ENCODE peak calls at places on chromosomes 13 and 19, in ten cellular contexts. One of them, this sample, is unnamed.

GRCh38 chr19:35207391-35207871 is 21.1 kb downstream of the FAM187B start:
- DNase-seq in hepatic stellate cell: no peak
- DNase-seq in smooth muscle cell of the brain vasculature: no peak
- DNase-seq in CD4-positive, alpha-beta T cell: peak; percentile 56
- DNase-seq in non-pigmented ciliary epithelial cell: no peak
- DNase-seq in AG09319: no peak
- DNase-seq in colonic mucosa: peak; percentile 4
- DNase-seq in nucleus accumbens: no peak
- DNase-seq in fibroblast of mammary gland: no peak
- DNase-seq in upper lobe of left lung: no peak
- DNase-seq in this sample: no peak

GRCh38 chr19:56840452-56841193 is at the start of the genes PEG3 and ZIM2:
- DNase-seq in hepatic stellate cell: no peak
- DNase-seq in smooth muscle cell of the brain vasculature: no peak
- DNase-seq in CD4-positive, alpha-beta T cell: no peak
- DNase-seq in non-pigmented ciliary epithelial cell: no peak
- DNase-seq in AG09319: no peak
- DNase-seq in colonic mucosa: peak; percentile 26
- DNase-seq in nucleus accumbens: peak; percentile 77
- DNase-seq in fibroblast of mammary gland: peak; percentile 0
- DNase-seq in upper lobe of left lung: peak; percentile 29
- DNase-seq in this sample: no peak

GRCh38 chr13:64770743-64771142 is 2459.4 kb downstream of the PCDH9 start:
- DNase-seq in hepatic stellate cell: no peak
- DNase-seq in smooth muscle cell of the brain vasculature: no peak
- DNase-seq in CD4-positive, alpha-beta T cell: no peak
- DNase-seq in non-pigmented ciliary epithelial cell: no peak
- DNase-seq in AG09319: no peak
- DNase-seq in colonic mucosa: no peak
- DNase-seq in nucleus accumbens: no peak
- DNase-seq in fibroblast of mammary gland: no peak
- DNase-seq in upper lobe of left lung: no peak
- DNase-seq in this sample: no peak

GRCh38 chr19:50427997-50428425 is 4.7 kb upstream of the MYBPC2 start:
- DNase-seq in hepatic stellate cell: no peak
- DNase-seq in smooth muscle cell of the brain vasculature: peak; percentile 39
- DNase-seq in CD4-positive, alpha-beta T cell: peak; percentile 54
- DNase-seq in non-pigmented ciliary epithelial cell: peak; percentile 49
- DNase-seq in AG09319: peak; percentile 25
- DNase-seq in colonic mucosa: peak; percentile 78
- DNase-seq in nucleus accumbens: peak; percentile 33
- DNase-seq in fibroblast of mammary gland: peak; percentile 70
- DNase-seq in upper lobe of left lung: peak; percentile 96
- DNase-seq in this sample: no peak

GRCh38 chr19:46616631-46617322 is 8.1 kb downstream of the PTGIR start:
- DNase-seq in hepatic stellate cell: peak; percentile 74
- DNase-seq in smooth muscle cell of the brain vasculature: no peak
- DNase-seq in CD4-positive, alpha-beta T cell: no peak
- DNase-seq in non-pigmented ciliary epithelial cell: no peak
- DNase-seq in AG09319: no peak
- DNase-seq in colonic mucosa: no peak
- DNase-seq in nucleus accumbens: peak; percentile 7
- DNase-seq in fibroblast of mammary gland: peak; percentile 74
- DNase-seq in upper lobe of left lung: peak; percentile 71
- DNase-seq in this sample: no peak

GRCh38 chr19:39843919-39844793 is 2.0 kb downstream of the FBL start:
- DNase-seq in hepatic stellate cell: peak; percentile 50
- DNase-seq in smooth muscle cell of the brain vasculature: no peak
- DNase-seq in CD4-positive, alpha-beta T cell: no peak
- DNase-seq in non-pigmented ciliary epithelial cell: no peak
- DNase-seq in AG09319: peak; percentile 18
- DNase-seq in colonic mucosa: no peak
- DNase-seq in nucleus accumbens: no peak
- DNase-seq in fibroblast of mammary gland: peak; percentile 71
- DNase-seq in upper lobe of left lung: no peak
- DNase-seq in this sample: no peak

GRCh38 chr13:21330126-21330861 is 128.8 kb downstream of the ZDHHC20 start:
- DNase-seq in hepatic stellate cell: no peak
- DNase-seq in smooth muscle cell of the brain vasculature: no peak
- DNase-seq in CD4-positive, alpha-beta T cell: no peak
- DNase-seq in non-pigmented ciliary epithelial cell: no peak
- DNase-seq in AG09319: no peak
- DNase-seq in colonic mucosa: no peak
- DNase-seq in nucleus accumbens: no peak
- DNase-seq in fibroblast of mammary gland: no peak
- DNase-seq in upper lobe of left lung: no peak
- DNase-seq in this sample: no peak

GRCh38 chr13:35814573-35814972 is 316.6 kb downstream of the DCLK1 start:
- DNase-seq in hepatic stellate cell: no peak
- DNase-seq in smooth muscle cell of the brain vasculature: no peak
- DNase-seq in CD4-positive, alpha-beta T cell: no peak
- DNase-seq in non-pigmented ciliary epithelial cell: no peak
- DNase-seq in AG09319: no peak
- DNase-seq in colonic mucosa: no peak
- DNase-seq in nucleus accumbens: no peak
- DNase-seq in fibroblast of mammary gland: no peak
- DNase-seq in upper lobe of left lung: no peak
- DNase-seq in this sample: no peak

GRCh38 chr19:7348587-7349230 is at the start of gene ARHGEF18:
- DNase-seq in hepatic stellate cell: no peak
- DNase-seq in smooth muscle cell of the brain vasculature: no peak
- DNase-seq in CD4-positive, alpha-beta T cell: peak; percentile 79
- DNase-seq in non-pigmented ciliary epithelial cell: no peak
- DNase-seq in AG09319: no peak
- DNase-seq in colonic mucosa: no peak
- DNase-seq in nucleus accumbens: no peak
- DNase-seq in fibroblast of mammary gland: no peak
- DNase-seq in upper lobe of left lung: peak; percentile 73
- DNase-seq in this sample: peak; percentile 61

This sample was measured in activated T-helper 1 cell treated with Interleukin-2 at 50 U/mL for 16 hours.